ENCODE peak calls at places on chromosomes 1 and 21, in four cellular contexts. L is foreskin keratinocyte, P is adrenal gland, Z is GM23248. D is an unnamed sample.

GRCh38 chr1:205576805-205577761 is 54.7 kb downstream of the ELK4 start:
- DNase-seq in Z (no peak), P (no peak), L (no peak), D (no peak)

GRCh38 chr1:46070164-46070814 is 62.1 kb downstream of the PIK3R3 start:
- DNase-seq in P (peak; percentile 38), L (no peak), Z (no peak), D (no peak)

GRCh38 chr1:61132176-61133047 is 50.1 kb downstream of the NFIA start:
- DNase-seq in P (no peak), Z (peak; percentile 4), L (no peak), D (no peak)

GRCh38 chr1:220928320-220928719 is 49.1 kb downstream of the HLX start:
- DNase-seq in P (no peak), L (no peak), Z (no peak), D (no peak)

GRCh38 chr1:206512521-206513180 is 5.3 kb downstream of the RASSF5 start:
- DNase-seq in L (no peak), Z (no peak), P (no peak), D (peak; percentile 39)

GRCh38 chr21:45384656-45385548 is 20.1 kb upstream of the COL18A1 start:
- DNase-seq in L (no peak), Z (no peak), P (peak; percentile 8), D (no peak)

GRCh38 chr1:205934788-205935187 is 8.5 kb downstream of the SLC26A9 start:
- DNase-seq in P (no peak), L (no peak), Z (no peak), D (peak; percentile 71)

GRCh38 chr1:54222711-54223110 is 22.7 kb downstream of the MRPL37 start:
- DNase-seq in Z (no peak), P (no peak), L (no peak), D (no peak)

GRCh38 chr1:174743654-174744561 is 255.8 kb upstream of the CACYBP start:
- DNase-seq in L (peak; percentile 7), Z (peak; percentile 68), P (no peak), D (peak; percentile 42)

GRCh38 chr21:32260130-32260529 is 18.7 kb downstream of the MIS18A start:
- DNase-seq in Z (no peak), L (no peak), P (no peak), D (no peak)

GRCh38 chr1:30322859-30323257 is 400.5 kb downstream of the MATN1 start:
- DNase-seq in L (no peak), P (no peak), Z (no peak), D (no peak)

GRCh38 chr21:29433366-29434059 is 134.8 kb downstream of the BACH1 start:
- DNase-seq in L (no peak), P (no peak), Z (peak; percentile 3), D (no peak)

GRCh38 chr1:67053535-67053784 is 488 bp downstream of the SLC35D1 start:
- DNase-seq in Z (peak; percentile 84), P (peak; percentile 65), L (no peak), D (peak; percentile 67)

GRCh38 chr21:37356710-37357109 is 9.9 kb upstream of the DYRK1A start:
- DNase-seq in Z (no peak), L (no peak), P (no peak), D (peak; percentile 16)

GRCh38 chr21:26495283-26495849 is 77.7 kb downstream of the CYYR1 start:
- DNase-seq in P (no peak), Z (no peak), L (no peak), D (no peak)

GRCh38 chr1:8342325-8342724 is 24.4 kb downstream of the SLC45A1 start:
- DNase-seq in P (no peak), Z (no peak), L (no peak), D (no peak)

GRCh38 chr1:156816561-156817328 is at the start of gene SH2D2A:
- DNase-seq in L (peak; percentile 68), Z (peak; percentile 58), P (peak; percentile 34), D (peak; percentile 80)

GRCh38 chr1:212691561-212692071 is 8.0 kb downstream of the BATF3 start:
- DNase-seq in L (no peak), Z (no peak), P (no peak), D (no peak)

GRCh38 chr1:52424757-52425265 is 20.4 kb downstream of the PRPF38A start:
- DNase-seq in P (no peak), Z (no peak), L (no peak), D (no peak)

GRCh38 chr1:183864611-183865010 is 59.7 kb downstream of the RGL1 start:
- DNase-seq in Z (no peak), P (no peak), L (no peak), D (no peak)

GRCh38 chr1:205458777-205459566 is 3.1 kb upstream of the BLACAT1 start:
- DNase-seq in P (peak; percentile 38), L (peak; percentile 42), Z (peak; percentile 76), D (peak; percentile 75)

GRCh38 chr1:14968251-14968812 is 185.2 kb upstream of the TMEM51 start:
- DNase-seq in Z (peak; percentile 98), L (peak; percentile 55), P (peak; percentile 85), D (peak; percentile 75)

GRCh38 chr1:80441664-80442063 is 1359.1 kb upstream of the ADGRL2 start:
- DNase-seq in Z (no peak), L (no peak), P (no peak), D (peak; percentile 21)

GRCh38 chr21:26391166-26391565 is 181.9 kb downstream of the CYYR1 start:
- DNase-seq in Z (peak; percentile 37), P (no peak), L (no peak), D (peak; percentile 43)

GRCh38 chr1:185895208-185895900 is 161.2 kb downstream of the HMCN1 start:
- DNase-seq in P (no peak), L (peak; percentile 19), Z (peak; percentile 48), D (no peak)

GRCh38 chr1:1128454-1129139 is 12.7 kb upstream of the C1orf159 start:
- DNase-seq in L (no peak), Z (no peak), P (no peak), D (no peak)
- H3K27ac ChIP-seq in L (no peak overlapping the region), Z (no peak overlapping the region), P (no peak overlapping the region), D (no peak overlapping the region)

GRCh38 chr1:19949016-19949415 is 25.6 kb upstream of the PLA2G2E start:
- DNase-seq in Z (peak; percentile 95), L (peak; percentile 69), P (peak; percentile 76), D (peak; percentile 90)
- H3K27me3 ChIP-seq in Z (peaks cover 5% of the 10 kb centered on the region), L (peaks cover 23% of the 10 kb centered on the region), P (no peaks in the 10 kb centered on the region), D (no peaks in the 10 kb centered on the region)

GRCh38 chr1:64483711-64484454 is 14.0 kb downstream of the CACHD1 start:
- DNase-seq in Z (no peak), P (no peak), L (no peak), D (no peak)
- H3K27ac ChIP-seq in Z (no peak overlapping the region), P (peak overlapping the region; percentile 27), L (no peak overlapping the region), D (peak overlapping the region; percentile 26)

GRCh38 chr1:47460456-47460855 is 22.6 kb downstream of the FOXD2 start:
- DNase-seq in P (no peak), Z (no peak), L (no peak), D (no peak)
- H3K27me3 ChIP-seq in P (peaks cover 35% of the 10 kb centered on the region), Z (peaks cover 33% of the 10 kb centered on the region), L (peaks cover 62% of the 10 kb centered on the region), D (peaks cover 50% of the 10 kb centered on the region)

GRCh38 chr1:118951270-118951936 is 36.7 kb downstream of the TBX15 start:
- DNase-seq in Z (no peak), P (no peak), L (no peak), D (no peak)
- H3K27ac ChIP-seq in Z (no peak overlapping the region), P (no peak overlapping the region), L (no peak overlapping the region), D (no peak overlapping the region)

GRCh38 chr1:24786191-24786590 is 40.9 kb downstream of the CLIC4 start:
- DNase-seq in Z (peak; percentile 66), L (no peak), P (no peak), D (no peak)
- H3K27me3 ChIP-seq in Z (no peaks in the 10 kb centered on the region), L (no peaks in the 10 kb centered on the region), P (no peaks in the 10 kb centered on the region), D (no peaks in the 10 kb centered on the region)

DNA sequence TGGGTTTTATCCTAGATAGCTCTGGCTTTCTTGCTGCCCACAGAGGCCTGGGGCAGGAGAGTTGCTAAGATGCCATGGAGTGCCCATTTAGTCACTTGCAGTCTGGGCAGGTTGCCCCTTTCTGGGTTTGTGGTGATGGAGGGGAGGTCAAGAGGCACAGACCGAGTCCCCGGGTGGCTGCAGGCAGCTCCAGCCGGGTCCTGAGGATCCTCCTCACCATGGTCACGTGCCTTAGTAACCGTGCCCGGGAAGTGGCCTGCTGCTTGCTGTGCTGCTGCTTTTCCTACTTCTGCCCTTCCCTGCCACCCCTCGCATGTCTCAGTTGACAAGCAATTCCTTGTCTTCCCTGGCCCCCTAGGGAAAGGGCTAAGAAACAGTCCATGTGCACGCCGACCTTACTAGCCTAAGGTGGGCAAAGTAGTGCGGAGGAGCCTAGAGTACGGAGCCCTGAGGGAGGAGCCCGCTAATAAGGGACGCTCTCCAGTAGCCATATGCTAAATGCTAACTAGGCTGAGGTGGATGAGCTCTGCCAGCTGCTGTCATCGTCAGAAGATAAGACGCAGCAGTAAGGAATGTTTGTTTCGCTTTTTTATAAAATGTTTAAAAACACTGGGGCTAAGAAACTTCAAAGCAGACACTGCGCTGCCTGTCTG is 34.9 kb downstream of the CLCA1 start:
- DNase-seq in L (no peak), Z (no peak), P (peak; percentile 55), D (no peak)
- H3K27ac ChIP-seq in L (no peak overlapping the region), Z (no peak overlapping the region), P (no peak overlapping the region), D (no peak overlapping the region)

GRCh38 chr1:6113116-6113515 is 67.0 kb downstream of the CHD5 start:
- DNase-seq in Z (no peak), P (no peak), L (no peak), D (no peak)
- H3K27me3 ChIP-seq in Z (peaks cover 4% of the 10 kb centered on the region), P (peaks cover 3% of the 10 kb centered on the region), L (peaks cover 28% of the 10 kb centered on the region), D (no peaks in the 10 kb centered on the region)